ENCODE peak calls at places on chromosomes 5 and 9, in four cellular contexts. E, Y, V and R are unnamed samples.

GRCh38 chr9:123349691-123350480 is 6.1 kb upstream of the CRB2 start:
- DNase-seq in E (peak; percentile 50), Y (peak; percentile 90), V (peak; percentile 43), R (peak; percentile 86)

GRCh38 chr9:133609311-133610098 is at the start of gene FAM163B:
- DNase-seq in E (no peak), Y (peak; percentile 91), V (peak; percentile 22), R (peak; percentile 90)

GRCh38 chr5:6649186-6649585 is 15.9 kb downstream of the SRD5A1 start:
- DNase-seq in E (no peak), Y (no peak), V (no peak), R (peak; percentile 52)

GRCh38 chr5:94021246-94021645 is 279.8 kb upstream of the POU5F2 start:
- DNase-seq in E (peak; percentile 73), Y (no peak), V (peak; percentile 74), R (no peak)

GRCh38 chr5:170636206-170636605 is 132.4 kb downstream of the KCNIP1 start:
- DNase-seq in E (no peak), Y (peak; percentile 17), V (no peak), R (no peak)

GRCh38 chr5:157511656-157512644 is 51.9 kb downstream of the NIPAL4 start:
- DNase-seq in E (peak; percentile 79), Y (no peak), V (peak; percentile 98), R (peak; percentile 13)

GRCh38 chr5:93582677-93583524 is at the start of gene NR2F1:
- DNase-seq in E (peak; percentile 99), Y (peak; percentile 88), V (peak; percentile 99), R (peak; percentile 95)

GRCh38 chr9:137053944-137054931 is at the start of gene ENTPD2:
- DNase-seq in E (peak; percentile 35), Y (peak; percentile 84), V (no peak), R (peak; percentile 56)

GRCh38 chr5:128241071-128241695 is 157.6 kb downstream of the SLC12A2 start:
- DNase-seq in E (no peak), Y (no peak), V (peak; percentile 20), R (no peak)

GRCh38 chr5:35046754-35047153 is 995 bp downstream of the AGXT2 start:
- DNase-seq in E (no peak), Y (no peak), V (peak; percentile 99), R (no peak)

GRCh38 chr5:168552146-168552545 is 23.0 kb downstream of the FBLL1 start:
- DNase-seq in E (no peak), Y (no peak), V (peak; percentile 97), R (no peak)

GRCh38 chr9:122392284-122392683 is 21.5 kb downstream of the PTGS1 start:
- DNase-seq in E (no peak), Y (no peak), V (no peak), R (no peak)

GRCh38 chr5:446066-446725 is 3.2 kb downstream of the EXOC3 start:
- DNase-seq in E (no peak), Y (peak; percentile 24), V (no peak), R (no peak)

GRCh38 chr9:88342246-88342645 is 46.0 kb upstream of the SPIN1 start:
- DNase-seq in E (no peak), Y (no peak), V (peak; percentile 12), R (no peak)
- H3K9ac ChIP-seq in E (no peak overlapping the region), Y (no peak overlapping the region), V (no peak overlapping the region), R (no peak overlapping the region)

GRCh38 chr9:69805962-69806633 is 14.5 kb upstream of the CFAP95 start:
- DNase-seq in E (no peak), Y (no peak), V (no peak), R (no peak)
- H3K9ac ChIP-seq in E (no peak overlapping the region), Y (no peak overlapping the region), V (no peak overlapping the region), R (no peak overlapping the region)

DNA sequence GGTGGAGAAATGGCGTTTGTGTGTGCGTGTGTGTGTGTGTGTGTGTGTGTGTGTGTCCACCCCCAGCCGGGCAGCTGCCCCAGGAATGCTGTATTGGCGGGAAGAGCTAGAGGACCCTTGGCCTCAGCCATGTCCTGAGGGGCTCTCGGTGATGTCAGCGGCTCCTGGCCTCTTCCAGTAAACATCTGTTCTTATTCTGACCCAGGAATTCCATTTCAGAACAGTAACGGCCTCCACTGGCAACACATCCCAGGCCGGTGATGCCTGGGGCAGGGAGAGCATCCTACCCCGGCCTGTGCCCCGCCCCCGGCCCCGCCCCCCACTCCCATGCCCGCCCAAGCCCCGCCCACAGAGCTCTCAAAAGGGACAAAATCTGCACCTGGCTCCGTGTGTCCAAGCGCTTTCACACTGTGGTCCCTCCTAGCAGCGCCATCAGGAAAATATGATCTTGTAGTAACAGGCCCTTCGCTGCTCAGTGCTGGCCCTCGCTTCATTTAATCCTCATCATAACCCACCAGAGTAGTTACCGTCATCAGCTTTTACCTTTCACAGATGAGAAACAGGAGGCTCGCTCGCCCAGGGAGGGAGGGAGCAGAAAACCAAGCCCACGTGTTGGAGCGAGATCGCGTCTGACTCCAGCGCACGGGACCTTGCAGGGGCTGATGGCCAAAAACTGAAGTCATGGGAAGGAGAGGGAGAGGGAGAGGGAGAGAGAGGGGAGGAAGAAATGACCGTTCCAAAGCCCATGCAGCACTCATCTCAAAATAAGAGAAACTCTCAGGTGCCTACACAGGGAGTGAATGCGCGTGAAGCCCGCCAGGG is 18.9 kb downstream of the ADAMTS2 start:
- DNase-seq in E (no peak), Y (peak; percentile 81), V (peak; percentile 58), R (peak; percentile 74)
- H3K9ac ChIP-seq in E (no peak overlapping the region), Y (no peak overlapping the region), V (no peak overlapping the region), R (no peak overlapping the region)

GRCh38 chr5:149441986-149442385 is 62.9 kb upstream of the IL17B start:
- DNase-seq in E (no peak), Y (no peak), V (no peak), R (no peak)

GRCh38 chr5:149441194-149441753 is 62.2 kb upstream of the IL17B start:
- DNase-seq in E (no peak), Y (no peak), V (no peak), R (no peak)

GRCh38 chr5:149439899-149440655 is 61.0 kb upstream of the IL17B start:
- DNase-seq in E (peak; percentile 84), Y (peak; percentile 90), V (peak; percentile 47), R (peak; percentile 51)

GRCh38 chr5:149443210-149443609 is 64.1 kb upstream of the IL17B start:
- DNase-seq in E (no peak), Y (no peak), V (no peak), R (no peak)

DNA sequence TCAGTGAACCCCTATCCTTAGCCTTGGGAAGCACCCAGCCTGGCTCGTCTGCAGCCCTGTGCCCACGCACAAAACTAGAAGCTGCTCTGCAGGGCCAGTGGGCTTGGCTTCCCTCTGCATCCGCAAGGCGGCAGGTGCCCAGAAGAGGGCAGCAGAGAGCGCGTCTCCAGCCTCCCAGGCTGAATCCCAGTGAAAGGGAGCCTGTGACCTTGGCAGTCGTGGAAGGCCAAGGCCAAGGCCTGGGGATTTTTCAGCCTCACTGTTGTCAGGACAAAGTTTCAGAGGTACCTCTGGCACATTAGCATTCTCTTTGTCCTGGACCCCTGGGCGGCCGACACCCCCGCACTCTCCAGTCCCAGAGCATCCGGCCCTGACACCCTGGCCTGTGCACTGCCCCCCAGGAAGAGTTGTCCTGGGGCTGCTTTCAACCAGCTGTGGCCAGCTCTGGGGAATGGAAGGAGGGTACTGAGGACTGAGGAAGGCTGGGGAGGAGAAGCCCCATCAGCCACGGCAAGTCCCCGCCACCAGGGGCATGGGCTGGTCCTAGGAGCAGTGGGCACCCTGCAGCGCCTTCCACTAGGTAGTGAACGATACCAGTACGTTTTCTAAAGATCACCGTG is 63.6 kb upstream of the IL17B start:
- DNase-seq in E (peak; percentile 82), Y (peak; percentile 98), V (peak; percentile 70), R (peak; percentile 70)
- H3K9ac ChIP-seq in E (peak overlapping the region; percentile 57), Y (no peak overlapping the region), V (peak overlapping the region; percentile 44), R (no peak overlapping the region)

DNA sequence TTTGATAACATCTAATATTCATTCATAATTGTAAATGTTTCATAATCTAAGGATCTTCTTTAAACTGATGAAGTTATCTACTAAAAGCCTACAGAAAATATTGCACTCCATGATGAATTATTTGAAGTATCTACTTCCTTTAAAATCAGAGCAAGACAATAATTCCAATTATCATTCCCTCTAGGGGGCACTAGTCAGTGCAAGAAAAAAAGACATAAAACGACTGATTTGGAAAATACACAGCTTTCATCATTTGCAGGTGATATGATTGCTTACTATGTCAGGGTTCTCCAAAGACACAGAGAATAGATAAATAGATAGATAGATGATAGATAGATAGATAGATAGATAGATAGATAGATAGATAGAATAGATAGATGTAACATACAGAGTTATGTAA is 13.5 kb upstream of the GRM6 start:
- DNase-seq in E (no peak), Y (no peak), V (no peak), R (no peak)
- H3K9ac ChIP-seq in E (no peak overlapping the region), Y (no peak overlapping the region), V (no peak overlapping the region), R (no peak overlapping the region)

GRCh38 chr5:14668247-14668646 is 3.7 kb downstream of the OTULIN start:
- DNase-seq in E (peak; percentile 18), Y (no peak), V (no peak), R (no peak)

GRCh38 chr5:14667770-14668169 is 3.3 kb downstream of the OTULIN start:
- DNase-seq in E (no peak), Y (no peak), V (no peak), R (no peak)

GRCh38 chr5:14669975-14670374 is 5.5 kb downstream of the OTULIN start:
- DNase-seq in E (peak; percentile 31), Y (no peak), V (peak; percentile 25), R (no peak)

GRCh38 chr5:14671414-14671813 is 6.9 kb downstream of the OTULIN start:
- DNase-seq in E (no peak), Y (no peak), V (peak; percentile 71), R (no peak)

DNA sequence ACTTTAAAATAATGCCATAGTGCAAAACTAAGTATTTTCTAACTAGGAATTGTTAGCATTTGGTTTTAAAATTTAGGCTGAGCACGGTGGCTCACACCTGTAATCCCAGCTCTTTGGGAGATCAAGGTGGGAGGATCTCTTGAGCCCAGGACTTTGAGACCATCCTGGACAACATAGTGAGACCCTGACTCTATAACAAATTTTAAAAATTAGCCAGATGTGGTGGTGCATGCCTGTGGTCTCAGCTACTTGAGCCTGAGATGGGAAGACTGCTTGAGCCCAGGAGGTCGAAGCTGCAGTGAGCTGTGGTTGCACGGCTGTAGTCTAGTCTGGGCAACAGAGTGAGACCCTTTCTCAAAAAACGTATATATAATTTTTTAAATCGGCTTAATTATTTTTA is 4.9 kb downstream of the OTULIN start:
- DNase-seq in E (no peak), Y (no peak), V (no peak), R (no peak)
- H3K9ac ChIP-seq in E (no peak overlapping the region), Y (no peak overlapping the region), V (no peak overlapping the region), R (no peak overlapping the region)

GRCh38 chr5:89396262-89396975 is 513.4 kb upstream of the MEF2C start:
- DNase-seq in E (no peak), Y (no peak), V (peak; percentile 9), R (no peak)
- H3K9ac ChIP-seq in E (no peak overlapping the region), Y (no peak overlapping the region), V (no peak overlapping the region), R (no peak overlapping the region)

GRCh38 chr5:97531549-97531948 is 348.5 kb upstream of the RIOK2 start:
- DNase-seq in E (no peak), Y (no peak), V (no peak), R (no peak)

GRCh38 chr5:97529354-97529753 is 346.3 kb upstream of the RIOK2 start:
- DNase-seq in E (no peak), Y (no peak), V (no peak), R (no peak)

GRCh38 chr5:97534166-97534565 is 351.1 kb upstream of the RIOK2 start:
- DNase-seq in E (peak; percentile 42), Y (peak; percentile 66), V (peak; percentile 94), R (peak; percentile 53)

GRCh38 chr5:97525780-97526179 is 342.7 kb upstream of the RIOK2 start:
- DNase-seq in E (no peak), Y (no peak), V (no peak), R (no peak)

DNA sequence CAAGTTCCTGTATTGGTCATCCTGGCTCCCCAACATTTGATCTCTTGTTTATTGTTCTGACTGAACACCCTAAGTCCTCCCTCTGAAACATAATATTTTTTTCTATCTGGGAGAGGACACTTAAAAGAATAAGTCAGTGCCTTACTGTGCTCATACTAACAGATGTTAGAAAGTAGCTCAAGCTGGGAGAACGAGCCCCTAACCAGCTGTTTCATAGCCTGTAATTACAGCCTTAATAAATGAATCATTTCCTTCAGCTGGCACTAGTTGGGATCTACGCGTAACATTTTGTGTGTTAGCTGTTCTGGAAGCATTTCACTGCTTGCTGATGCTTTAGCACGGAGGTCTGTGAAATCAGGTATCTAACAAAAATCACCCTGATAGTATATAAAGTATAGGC is 345.9 kb upstream of the RIOK2 start:
- DNase-seq in E (no peak), Y (no peak), V (peak; percentile 77), R (no peak)
- H3K9ac ChIP-seq in E (no peak overlapping the region), Y (no peak overlapping the region), V (no peak overlapping the region), R (no peak overlapping the region)